ENCODE peak calls at places on chromosomes 5 and 9, in six cellular contexts. G is Calu3; H is AG10803; O is colonic mucosa; D is RWPE2; I is naive thymus-derived CD8-positive, alpha-beta T cell. K is an unnamed sample.

GRCh38 chr9:121638901-121639592 is 12.4 kb upstream of the DAB2IP start:
- DNase-seq in G (no peak), H (no peak), O (no peak), D (no peak), I (no peak), K (no peak)

GRCh38 chr5:97141539-97141938 is 872 bp downstream of the LIX1 start:
- DNase-seq in G (no peak), H (no peak), O (no peak), D (no peak), I (no peak), K (no peak)

GRCh38 chr9:137057545-137057944 is 3.7 kb upstream of the ENTPD2 start:
- DNase-seq in G (no peak), H (no peak), O (no peak), D (no peak), I (no peak), K (no peak)

GRCh38 chr5:101969752-101970151 is 326.3 kb downstream of the SLCO4C1 start:
- DNase-seq in G (no peak), H (no peak), O (no peak), D (no peak), I (no peak), K (no peak)

GRCh38 chr5:144017631-144018030 is 152.8 kb downstream of the YIPF5 start:
- DNase-seq in G (no peak), H (peak; percentile 16), O (no peak), D (no peak), I (no peak), K (no peak)

GRCh38 chr5:165290535-165290934 is 1785.1 kb downstream of the MAT2B start:
- DNase-seq in G (no peak), H (no peak), O (no peak), D (no peak), I (no peak), K (no peak)

GRCh38 chr5:155004138-155004744 is 9.3 kb upstream of the KIF4B start:
- DNase-seq in G (peak; percentile 76), H (no peak), O (no peak), D (no peak), I (no peak), K (no peak)

GRCh38 chr5:139561655-139562451 is 714 bp downstream of the UBE2D2 start:
- DNase-seq in G (peak; percentile 57), H (peak; percentile 37), O (peak; percentile 56), D (peak; percentile 66), I (peak; percentile 55), K (no peak)

GRCh38 chr5:64505769-64506566 is at the start of gene RGS7BP:
- DNase-seq in G (no peak), H (peak; percentile 17), O (no peak), D (no peak), I (no peak), K (peak; percentile 93)

GRCh38 chr5:1801954-1802295 is 718 bp downstream of the NDUFS6 start:
- DNase-seq in G (peak; percentile 22), H (no peak), O (peak; percentile 37), D (no peak), I (no peak), K (no peak)

GRCh38 chr5:41793156-41793770 is 77.0 kb downstream of the OXCT1 start:
- DNase-seq in G (no peak), H (peak; percentile 76), O (no peak), D (no peak), I (no peak), K (no peak)

GRCh38 chr9:129253820-129254381 is 75.8 kb upstream of the IER5L start:
- DNase-seq in G (no peak), H (no peak), O (no peak), D (peak; percentile 52), I (no peak), K (peak; percentile 74)

GRCh38 chr5:151140686-151141459 is 16.7 kb downstream of the ANXA6 start:
- DNase-seq in G (no peak), H (no peak), O (no peak), D (no peak), I (no peak), K (no peak)

GRCh38 chr9:76403352-76403751 is 9.1 kb upstream of the RFK start:
- DNase-seq in G (no peak), H (peak; percentile 90), O (no peak), D (no peak), I (no peak), K (peak; percentile 3)

GRCh38 chr5:112419050-112419595 is at the start of gene EPB41L4A:
- DNase-seq in G (peak; percentile 58), H (no peak), O (peak; percentile 45), D (no peak), I (no peak), K (peak; percentile 90)

GRCh38 chr9:72203205-72203803 is 54.1 kb downstream of the GDA start:
- DNase-seq in G (peak; percentile 34), H (peak; percentile 23), O (peak; percentile 69), D (no peak), I (no peak), K (no peak)

GRCh38 chr5:33343661-33344327 is 97.0 kb upstream of the TARS1 start:
- DNase-seq in G (no peak), H (peak; percentile 91), O (no peak), D (no peak), I (no peak), K (no peak)

GRCh38 chr9:119368179-119368578 is 1.1 kb downstream of the BRINP1 start:
- DNase-seq in G (no peak), H (no peak), O (no peak), D (no peak), I (no peak), K (peak; percentile 57)

GRCh38 chr9:83039303-83039702 is 23.6 kb downstream of the RASEF start:
- DNase-seq in G (no peak), H (no peak), O (no peak), D (no peak), I (no peak), K (no peak)

GRCh38 chr5:81222285-81222684 is 10.8 kb upstream of the CKMT2 start:
- DNase-seq in G (no peak), H (no peak), O (no peak), D (no peak), I (no peak), K (no peak)

GRCh38 chr9:113682297-113682771 is 193.8 kb upstream of the ZNF618 start:
- DNase-seq in G (peak; percentile 66), H (peak; percentile 76), O (peak; percentile 75), D (no peak), I (peak; percentile 28), K (peak; percentile 77)

GRCh38 chr9:110975278-110975677 is 63.0 kb downstream of the LPAR1 start:
- DNase-seq in G (no peak), H (no peak), O (no peak), D (no peak), I (no peak), K (no peak)

GRCh38 chr9:95605826-95606555 is 89.2 kb upstream of the PTCH1 start:
- DNase-seq in G (no peak), H (no peak), O (no peak), D (no peak), I (no peak), K (peak; percentile 78)

GRCh38 chr5:124790895-124791732 is 44.7 kb upstream of the ZNF608 start:
- DNase-seq in G (no peak), H (no peak), O (peak; percentile 70), D (no peak), I (no peak), K (peak; percentile 27)

GRCh38 chr5:54091416-54092130 is 218.8 kb downstream of the ARL15 start:
- DNase-seq in G (no peak), H (no peak), O (no peak), D (peak; percentile 78), I (no peak), K (no peak)

GRCh38 chr5:74503-75109 is 17.4 kb upstream of the PLEKHG4B start:
- DNase-seq in G (no peak), H (no peak), O (no peak), D (no peak), I (no peak), K (no peak)